ENCODE peak calls at places on chromosomes 3 and 15, in four cellular contexts. D, A, K and N are unnamed samples.

GRCh38 chr3:189392969-189393368 is 221.2 kb downstream of the TPRG1 start:
- DNase-seq in K (peak), D (no peak), A (no peak), N (no peak)

GRCh38 chr3:48215466-48215865 is 7.8 kb upstream of the CAMP start:
- DNase-seq in D (no peak), K (peak), A (no peak), N (no peak)

GRCh38 chr3:122357828-122358617 is 25.0 kb downstream of the MIX23 start:
- DNase-seq in D (no peak), A (no peak), K (peak), N (no peak)

GRCh38 chr3:30747771-30748281 is 141.4 kb downstream of the TGFBR2 start:
- DNase-seq in D (no peak), K (peak), A (no peak), N (no peak)

GRCh38 chr3:41050149-41050548 is 149.2 kb upstream of the CTNNB1 start:
- DNase-seq in D (no peak), A (no peak), K (no peak), N (no peak)

GRCh38 chr3:14871456-14872200 is 52.9 kb downstream of the FGD5 start:
- DNase-seq in D (no peak), A (no peak), K (peak), N (no peak)

GRCh38 chr15:53625260-53625659 is 134.2 kb downstream of the WDR72 start:
- DNase-seq in D (no peak), K (no peak), A (no peak), N (no peak)

GRCh38 chr3:66983101-66983500 is 15.0 kb upstream of the KBTBD8 start:
- DNase-seq in D (no peak), A (no peak), K (no peak), N (no peak)

GRCh38 chr15:88401972-88402656 is 65.1 kb downstream of the MRPL46 start:
- DNase-seq in K (no peak), D (peak), A (no peak), N (peak)

GRCh38 chr15:75107905-75108838 is 84.8 kb downstream of the PPCDC start:
- DNase-seq in A (peak), K (peak), D (peak), N (peak)

GRCh38 chr3:100039075-100039474 is 75.2 kb downstream of the FILIP1L start:
- DNase-seq in D (no peak), A (no peak), K (no peak), N (no peak)

GRCh38 chr3:44184319-44184953 is 57.2 kb upstream of the TOPAZ1 start:
- DNase-seq in D (no peak), A (no peak), K (no peak), N (no peak)

GRCh38 chr15:65869954-65870871 is 922 bp downstream of the RAB11A start:
- DNase-seq in D (no peak), A (peak), K (peak), N (peak)

GRCh38 chr3:21158801-21159564 is 592.0 kb downstream of the ZNF385D start:
- DNase-seq in A (no peak), D (no peak), K (peak), N (no peak)

GRCh38 chr3:149077638-149078037 is 8.7 kb downstream of the HLTF start:
- DNase-seq in D (no peak), K (peak), A (no peak), N (no peak)

GRCh38 chr3:9746330-9746729 is 3.4 kb upstream of the OGG1 start:
- DNase-seq in A (no peak), D (no peak), K (peak), N (no peak)

GRCh38 chr15:33425149-33425548 is 114.4 kb downstream of the RYR3 start:
- DNase-seq in D (no peak), K (peak), A (no peak), N (no peak)

GRCh38 chr15:70395164-70395563 is 297.4 kb upstream of the TLE3 start:
- DNase-seq in K (no peak), A (no peak), D (no peak), N (no peak)

GRCh38 chr15:101428758-101429157 is 60.7 kb downstream of the PCSK6 start:
- DNase-seq in K (no peak), D (no peak), A (no peak), N (no peak)

GRCh38 chr3:54344601-54345216 is 222.4 kb downstream of the CACNA2D3 start:
- DNase-seq in D (no peak), A (no peak), K (no peak), N (no peak)

GRCh38 chr15:83166218-83166617 is 41.4 kb downstream of the HDGFL3 start:
- DNase-seq in A (no peak), K (no peak), D (no peak), N (no peak)

GRCh38 chr3:177234121-177234520 is 36.8 kb upstream of the TBL1XR1 start:
- DNase-seq in A (no peak), D (no peak), K (no peak), N (no peak)

GRCh38 chr3:153621988-153622387 is 460.0 kb downstream of the RAP2B start:
- DNase-seq in D (no peak), K (no peak), A (no peak), N (no peak)

GRCh38 chr3:53217175-53217574 is 38.6 kb downstream of the TKT start:
- DNase-seq in A (no peak), K (no peak), D (no peak), N (no peak)

GRCh38 chr3:44019736-44020135 is 221.9 kb upstream of the TOPAZ1 start:
- DNase-seq in A (no peak), D (no peak), K (no peak), N (no peak)

GRCh38 chr3:86303935-86304334 is 687.0 kb downstream of the VGLL3 start:
- DNase-seq in A (no peak), K (no peak), D (no peak), N (no peak)

GRCh38 chr15:40354408-40355171 is 3.4 kb upstream of the DISP2 start:
- DNase-seq in A (no peak), K (peak), D (no peak), N (no peak)

GRCh38 chr3:47288966-47289910 is 6.5 kb downstream of the KLHL18 start:
- DNase-seq in D (no peak), A (no peak), K (peak), N (no peak)

GRCh38 chr3:157921767-157922166 is 184.5 kb downstream of the SHOX2 start:
- DNase-seq in A (no peak), D (no peak), K (no peak), N (no peak)

GRCh38 chr3:38548154-38548931 is 52.2 kb downstream of the EXOG start:
- DNase-seq in K (no peak), A (no peak), D (no peak), N (no peak)

GRCh38 chr3:178454714-178455113 is 81.5 kb upstream of the KCNMB2 start:
- DNase-seq in A (no peak), K (peak), D (no peak), N (no peak)

GRCh38 chr15:45993508-45993907 is 358.7 kb downstream of the SQOR start:
- DNase-seq in D (no peak), K (no peak), A (no peak), N (no peak)

GRCh38 chr3:138072816-138073215 is 42.6 kb downstream of the DZIP1L start:
- DNase-seq in A (no peak), D (no peak), K (peak), N (no peak)